ENCODE peak calls at places on chromosomes 12 and 14, in ten cellular contexts. R is stimulated activated CD4-positive, alpha-beta T cell treated with anti-CD3 and anti-CD28 coated beads, Interleukin-15, amount 100 ng/mL, for 1 hour; A is GM04504; U is neuronal stem cell; V is stimulated activated CD8-positive, alpha-beta memory T cell treated with anti-CD3 and anti-CD28 coated beads, Interleukin-4, amount 100 ng/mL, for 1 hour; X is HCEC 1CT; I is adipocyte; Z is mesothelial cell of epicardium; E is Panc1; W is effector CD4-positive, alpha-beta T cell. G is an unnamed sample.

GRCh38 chr14:78170203-78170602 is at the start of gene NRXN3:
- DNase-seq in E (no peak), U (peak; percentile 62), R (no peak), W (no peak), A (no peak), X (no peak), Z (peak; percentile 59), I (no peak), V (no peak), G (peak; percentile 34)

GRCh38 chr14:90778468-90779255 is 37.6 kb downstream of the TTC7B start:
- DNase-seq in A (no peak), Z (no peak), E (no peak), W (no peak), I (no peak), X (no peak), U (no peak), R (no peak), V (no peak), G (no peak)

GRCh38 chr12:23472329-23472971 is 477.0 kb downstream of the SOX5 start:
- DNase-seq in A (no peak), W (no peak), U (no peak), Z (no peak), V (no peak), I (no peak), R (no peak), X (no peak), E (no peak), G (no peak)

GRCh38 chr12:45292486-45293195 is 76.7 kb downstream of the ANO6 start:
- DNase-seq in U (no peak), X (no peak), I (no peak), V (no peak), Z (no peak), A (no peak), R (no peak), E (no peak), W (no peak), G (no peak)

GRCh38 chr12:92208613-92209121 is 63.0 kb upstream of the BTG1 start:
- DNase-seq in W (peak; percentile 12), R (no peak), V (no peak), E (peak; percentile 39), U (no peak), Z (no peak), I (no peak), A (peak; percentile 48), X (peak; percentile 38), G (no peak)

GRCh38 chr14:60161176-60162107 is 3.8 kb downstream of the DHRS7 start:
- DNase-seq in W (no peak), U (no peak), R (no peak), V (no peak), E (no peak), Z (no peak), I (peak; percentile 28), A (no peak), X (peak; percentile 47), G (no peak)

GRCh38 chr14:78152246-78153068 is 17.7 kb upstream of the NRXN3 start:
- DNase-seq in V (no peak), X (no peak), R (no peak), E (no peak), U (no peak), Z (no peak), A (no peak), I (no peak), W (no peak), G (no peak)

GRCh38 chr14:89701079-89702043 is 253.2 kb downstream of the EFCAB11 start:
- DNase-seq in V (peak; percentile 59), I (peak; percentile 89), U (peak; percentile 65), Z (peak; percentile 85), W (peak; percentile 77), X (peak; percentile 68), E (peak; percentile 4), R (peak; percentile 74), A (peak; percentile 43), G (peak; percentile 74)

GRCh38 chr14:91249841-91250616 is 5.5 kb upstream of the GPR68 start:
- DNase-seq in A (no peak), Z (no peak), W (peak; percentile 47), I (no peak), U (no peak), V (no peak), E (no peak), R (no peak), X (no peak), G (no peak)

G was measured in neural crest cell.